ENCODE peak calls at places on chromosomes 4 and X, in nine cellular contexts. L, Y, U, N, T, A, W, V and I are unnamed samples.

GRCh38 chr4:157514711-157515110 is 294.2 kb downstream of the GRIA2 start:
- DNase-seq in L (no peak), Y (peak), U (no peak), N (no peak), T (no peak), A (no peak), W (no peak), V (no peak), I (no peak)

GRCh38 chrX:69163936-69164741 is 1.1 kb downstream of the PJA1 start:
- DNase-seq in L (peak), Y (peak), U (peak), N (no peak), T (peak), A (peak), W (peak), V (no peak), I (no peak)

GRCh38 chr4:121145430-121145829 is 18.7 kb downstream of the TNIP3 start:
- DNase-seq in L (no peak), Y (no peak), U (no peak), N (no peak), T (no peak), A (no peak), W (no peak), V (no peak), I (no peak)

GRCh38 chr4:72283357-72283756 is 251.6 kb downstream of the NPFFR2 start:
- DNase-seq in L (no peak), Y (no peak), U (no peak), N (no peak), T (no peak), A (no peak), W (no peak), V (no peak), I (no peak)

GRCh38 chrX:125507119-125507518 is 187.4 kb downstream of the TEX13C start:
- DNase-seq in L (no peak), Y (no peak), U (no peak), N (no peak), T (no peak), A (no peak), W (no peak), V (no peak), I (no peak)

GRCh38 chrX:3177851-3178250 is 136.6 kb downstream of the ARSF start:
- DNase-seq in L (no peak), Y (no peak), U (no peak), N (no peak), T (no peak), A (no peak), W (no peak), V (no peak), I (no peak)

GRCh38 chr4:948101-948935 is 16.1 kb downstream of the TMEM175 start:
- DNase-seq in L (no peak), Y (no peak), U (no peak), N (no peak), T (no peak), A (no peak), W (no peak), V (no peak), I (no peak)

GRCh38 chrX:87409113-87409841 is 108.3 kb upstream of the KLHL4 start:
- DNase-seq in L (no peak), Y (peak), U (no peak), N (no peak), T (no peak), A (no peak), W (peak), V (no peak), I (no peak)

GRCh38 chr4:76732246-76732645 is 165.7 kb downstream of the SOWAHB start:
- DNase-seq in L (no peak), Y (no peak), U (no peak), N (no peak), T (no peak), A (no peak), W (no peak), V (no peak), I (no peak)

GRCh38 chr4:158801677-158802076 is 32.9 kb downstream of the FNIP2 start:
- DNase-seq in L (no peak), Y (no peak), U (no peak), N (no peak), T (no peak), A (no peak), W (no peak), V (no peak), I (no peak)

GRCh38 chrX:118763489-118763888 is 36.1 kb downstream of the IL13RA1 start:
- DNase-seq in L (no peak), Y (no peak), U (no peak), N (no peak), T (no peak), A (no peak), W (no peak), V (no peak), I (no peak)